ENCODE peak calls at places on chromosomes 5 and 9, in seven cellular contexts. E, Z, O, F, Q, T and H are unnamed samples.

GRCh38 chr5:68529581-68529980 is 314.0 kb downstream of the PIK3R1 start:
- DNase-seq in E (no peak), Z (no peak), O (peak), F (no peak), Q (no peak), T (no peak), H (no peak)

GRCh38 chr9:129107651-129108050 is 2.9 kb downstream of the CRAT start:
- DNase-seq in E (no peak), Z (no peak), O (no peak), F (no peak), Q (no peak), T (no peak), H (no peak)

GRCh38 chr5:107203231-107203630 is 467.5 kb downstream of the EFNA5 start:
- DNase-seq in E (no peak), Z (no peak), O (no peak), F (no peak), Q (no peak), T (no peak), H (no peak)

GRCh38 chr5:50791813-50792212 is 125.4 kb downstream of the PARP8 start:
- DNase-seq in E (no peak), Z (no peak), O (no peak), F (no peak), Q (no peak), T (no peak), H (no peak)

GRCh38 chr5:176391479-176391878 is 2.9 kb downstream of the HIGD2A start:
- DNase-seq in E (no peak), Z (no peak), O (no peak), F (no peak), Q (no peak), T (no peak), H (no peak)

GRCh38 chr5:141637693-141638419 is 1.1 kb downstream of the RELL2 start:
- DNase-seq in E (peak), Z (peak), O (peak), F (peak), Q (no peak), T (peak), H (peak)

GRCh38 chr5:135149956-135150723 is 116.1 kb upstream of the PITX1 start:
- DNase-seq in E (no peak), Z (no peak), O (no peak), F (no peak), Q (no peak), T (no peak), H (no peak)

GRCh38 chr9:136762915-136763648 is 1.2 kb downstream of the LCN15 start:
- DNase-seq in E (peak), Z (peak), O (peak), F (peak), Q (peak), T (peak), H (peak)

GRCh38 chr9:79711874-79712273 is 140.1 kb downstream of the TLE4 start:
- DNase-seq in E (no peak), Z (no peak), O (no peak), F (no peak), Q (no peak), T (no peak), H (no peak)

GRCh38 chr5:123554601-123555000 is 42.6 kb downstream of the CSNK1G3 start:
- DNase-seq in E (no peak), Z (no peak), O (no peak), F (no peak), Q (no peak), T (no peak), H (no peak)
- TF ChIP-seq CTCF in E (no peak), Z (peak), O (no peak), F (no peak), Q (no peak), T (no peak), H (no peak)

DNA sequence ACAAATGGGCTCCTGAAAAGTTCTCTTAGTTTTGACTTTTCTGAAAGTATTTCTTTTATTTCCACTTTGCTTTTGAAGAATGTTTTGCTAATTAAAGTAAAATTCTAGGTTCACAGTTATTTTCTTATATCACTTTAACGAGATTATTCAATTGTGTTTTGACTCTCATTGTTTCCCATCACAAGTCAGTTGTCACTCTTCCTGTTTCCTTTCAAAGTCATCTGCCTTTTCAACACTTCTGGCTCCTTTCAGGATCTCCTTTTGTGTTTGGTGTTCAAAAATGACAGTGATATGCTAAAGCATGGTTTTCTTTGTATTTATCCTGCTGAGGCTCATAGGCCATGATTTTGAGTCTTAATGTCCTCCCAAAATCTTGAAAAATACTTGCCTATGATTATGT is 235.4 kb upstream of the TAS2R1 start:
- DNase-seq in E (no peak), Z (peak), O (no peak), F (no peak), Q (no peak), T (no peak), H (no peak)
- TF ChIP-seq CTCF in E (no peak), Z (no peak), O (no peak), F (no peak), Q (no peak), T (no peak), H (no peak)

GRCh38 chr9:21171351-21171750 is 4.9 kb upstream of the IFNA21 start:
- DNase-seq in E (no peak), Z (no peak), O (no peak), F (no peak), Q (no peak), T (no peak), H (no peak)
- TF ChIP-seq CTCF in E (no peak), Z (no peak), O (no peak), F (no peak), Q (no peak), T (no peak), H (no peak)

GRCh38 chr5:157471709-157472108 is 11.7 kb downstream of the NIPAL4 start:
- DNase-seq in E (no peak), Z (peak), O (peak), F (peak), Q (no peak), T (peak), H (peak)
- TF ChIP-seq CTCF in E (peak), Z (peak), O (peak), F (peak), Q (peak), T (peak), H (peak)

GRCh38 chr5:80487829-80488708 is at the start of gene FAM151B:
- DNase-seq in E (peak), Z (peak), O (peak), F (peak), Q (peak), T (peak), H (peak)
- TF ChIP-seq CTCF in E (peak), Z (peak), O (peak), F (peak), Q (peak), T (peak), H (no peak)

DNA sequence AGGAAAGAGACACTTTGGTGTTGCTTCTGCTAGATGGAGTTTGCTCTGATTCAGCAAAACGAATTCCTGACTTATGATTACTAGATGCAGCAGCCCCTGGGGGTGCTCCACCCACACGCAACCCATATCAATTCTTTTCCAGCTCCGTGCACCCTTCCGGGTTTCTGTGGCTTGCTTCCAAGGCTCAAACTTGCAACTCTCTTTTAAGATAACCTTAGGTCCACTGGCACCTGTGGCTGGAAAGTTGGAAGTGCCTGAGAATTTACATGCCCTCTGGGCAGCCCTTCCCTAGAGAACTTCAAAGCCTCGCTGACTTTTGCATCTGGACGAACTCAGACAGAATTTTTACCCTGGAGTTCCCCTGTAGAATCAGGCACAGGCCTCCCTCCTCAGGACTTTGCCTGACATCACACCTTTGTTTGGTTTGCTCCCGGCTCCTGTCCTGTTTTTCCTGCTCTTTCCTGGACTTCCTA is 224.9 kb downstream of the SNX18 start:
- DNase-seq in E (no peak), Z (peak), O (peak), F (peak), Q (no peak), T (peak), H (no peak)
- TF ChIP-seq CTCF in E (no peak), Z (peak), O (no peak), F (peak), Q (peak), T (peak), H (no peak)

DNA sequence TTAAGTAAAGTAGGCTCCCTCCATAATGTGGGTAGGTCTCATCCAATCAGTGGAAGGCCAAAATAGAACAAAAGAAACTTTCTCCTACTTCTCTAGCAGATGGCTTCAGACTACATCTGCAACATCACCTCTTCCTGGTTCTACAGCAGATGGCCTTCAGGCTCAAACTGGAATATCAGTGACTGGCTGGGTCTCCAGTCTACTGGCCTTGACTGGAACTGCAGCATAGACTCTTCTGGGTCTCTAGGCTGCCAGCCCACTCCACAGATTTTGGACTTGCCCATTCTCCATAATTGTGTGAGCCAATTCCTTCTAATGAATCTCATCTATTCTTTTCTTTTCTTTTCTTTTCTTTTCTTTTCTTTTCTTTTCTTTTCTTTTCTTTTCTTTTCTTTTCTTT is 64.8 kb downstream of the ACER2 start:
- DNase-seq in E (no peak), Z (no peak), O (no peak), F (no peak), Q (no peak), T (no peak), H (no peak)
- TF ChIP-seq CTCF in E (no peak), Z (no peak), O (no peak), F (no peak), Q (no peak), T (no peak), H (no peak)

GRCh38 chr5:147532157-147532556 is 22.3 kb upstream of the DPYSL3 start:
- DNase-seq in E (no peak), Z (no peak), O (no peak), F (no peak), Q (no peak), T (no peak), H (no peak)
- TF ChIP-seq CTCF in E (no peak), Z (no peak), O (no peak), F (no peak), Q (no peak), T (no peak), H (no peak)

DNA sequence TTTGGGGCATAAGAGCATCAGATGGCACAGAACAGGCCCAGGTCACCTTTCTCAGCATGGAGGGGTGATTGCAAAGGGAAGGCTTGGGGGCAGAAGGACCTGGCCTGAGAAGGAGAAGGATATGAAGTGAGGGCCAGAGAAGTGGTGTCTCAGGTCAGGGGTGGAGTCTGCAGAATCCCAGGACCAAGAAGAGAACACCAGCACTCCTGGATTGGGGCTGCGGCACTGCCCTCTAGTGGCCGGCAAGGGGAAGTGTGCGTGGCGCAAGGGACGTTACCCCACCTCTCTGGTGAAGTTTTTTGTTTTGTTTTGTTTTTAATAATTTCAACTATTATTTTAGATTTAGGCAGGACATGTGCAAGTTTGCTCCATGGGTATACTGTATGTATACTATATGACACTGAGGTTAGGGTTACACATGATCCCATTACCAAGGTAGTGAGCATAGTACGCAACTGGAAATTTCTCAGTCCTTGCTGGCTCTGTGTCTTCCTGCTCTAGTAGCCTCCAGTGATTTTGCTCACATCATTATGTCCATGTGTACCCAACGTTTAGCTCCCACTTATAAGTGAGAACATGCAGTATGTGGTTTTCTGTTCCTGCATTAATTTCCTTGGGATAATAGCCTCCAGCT is 1548.6 kb downstream of the EFNA5 start:
- DNase-seq in E (no peak), Z (peak), O (no peak), F (peak), Q (no peak), T (peak), H (peak)
- TF ChIP-seq CTCF in E (peak), Z (peak), O (peak), F (peak), Q (peak), T (peak), H (peak)